ENCODE peak calls at places on chromosome 3, in six cellular contexts. P is MM.1S, X is fibroblast of the aortic adventitia, R is PC-3, I is myocyte, W is germinal center. K is an unnamed sample.

GRCh38 chr3:46065294-46065705 is 38.0 kb upstream of the XCR1 start:
- DNase-seq in P (peak), X (no peak), R (peak), I (peak), W (no peak), K (peak)

GRCh38 chr3:9690451-9691450 is 12.9 kb upstream of the CPNE9 start:
- DNase-seq in P (no peak), X (no peak), R (no peak), I (peak), W (peak), K (peak)

GRCh38 chr3:188006726-188007393 is 147.1 kb upstream of the LPP start:
- DNase-seq in P (no peak), X (peak), R (peak), I (no peak), W (peak), K (no peak)

GRCh38 chr3:23580337-23580736 is 225.4 kb upstream of the UBE2E1 start:
- DNase-seq in P (no peak), X (no peak), R (peak), I (no peak), W (no peak), K (no peak)

GRCh38 chr3:135766113-135766512 is 199.4 kb upstream of the PPP2R3A start:
- DNase-seq in P (no peak), X (no peak), R (no peak), I (no peak), W (no peak), K (peak)

GRCh38 chr3:114365909-114366308 is 72.1 kb downstream of the TIGIT start:
- DNase-seq in P (no peak), X (peak), R (peak), I (no peak), W (no peak), K (no peak)

GRCh38 chr3:31908391-31909097 is 72.5 kb downstream of the OSBPL10 start:
- DNase-seq in P (no peak), X (no peak), R (peak), I (no peak), W (no peak), K (no peak)

GRCh38 chr3:127427169-127427655 is 139.4 kb upstream of the PRR20G start:
- DNase-seq in P (no peak), X (no peak), R (no peak), I (no peak), W (no peak), K (no peak)